ENCODE peak calls at places on chromosomes 2 and 18, in ten cellular contexts. L is HL-60; M is CD8-positive, alpha-beta T cell; O is endodermal cell; N is heart right ventricle; R is Panc1; J is cardiac muscle cell; I is CD4-positive, alpha-beta T cell; U is MM.1S; C is endothelial cell of umbilical vein. K is an unnamed sample.

GRCh38 chr18:44238449-44238848 is 442.2 kb upstream of the SETBP1 start:
- DNase-seq in L (no peak), M (no peak), O (no peak), N (no peak), R (no peak), J (no peak), I (no peak), U (no peak), C (no peak), K (no peak)

GRCh38 chr2:2831656-2832055 is 500.6 kb upstream of the MYT1L start:
- DNase-seq in L (no peak), M (peak; percentile 31), O (peak; percentile 66), N (no peak), R (no peak), J (no peak), I (no peak), U (no peak), C (no peak), K (no peak)

GRCh38 chr18:46711444-46711863 is 45.4 kb downstream of the ST8SIA5 start:
- DNase-seq in L (no peak), M (no peak), O (no peak), N (no peak), R (no peak), J (no peak), I (no peak), U (no peak), C (no peak), K (no peak)

GRCh38 chr2:85935746-85936208 is 47.0 kb upstream of the ST3GAL5 start:
- DNase-seq in L (no peak), M (no peak), O (peak; percentile 87), N (no peak), R (no peak), J (peak; percentile 75), I (no peak), U (no peak), C (peak; percentile 44), K (no peak)

GRCh38 chr2:189574793-189575475 is 5.7 kb downstream of the SLC40A1 start:
- DNase-seq in L (no peak), M (no peak), O (no peak), N (no peak), R (no peak), J (no peak), I (no peak), U (no peak), C (peak; percentile 80), K (no peak)

GRCh38 chr2:168753765-168754334 is 48.6 kb upstream of the NOSTRIN start:
- DNase-seq in L (no peak), M (no peak), O (no peak), N (no peak), R (no peak), J (no peak), I (no peak), U (no peak), C (no peak), K (no peak)

GRCh38 chr2:241062342-241063092 is 39.6 kb downstream of the MTERF4 start:
- DNase-seq in L (no peak), M (no peak), O (no peak), N (no peak), R (no peak), J (no peak), I (no peak), U (no peak), C (no peak), K (no peak)

GRCh38 chr2:216082805-216083204 is 1.1 kb downstream of the TMEM169 start:
- DNase-seq in L (peak; percentile 21), M (no peak), O (peak; percentile 64), N (no peak), R (no peak), J (peak; percentile 25), I (no peak), U (no peak), C (no peak), K (no peak)

GRCh38 chr18:36287653-36288052 is 9.9 kb upstream of the FHOD3 start:
- DNase-seq in L (no peak), M (no peak), O (no peak), N (no peak), R (no peak), J (no peak), I (no peak), U (no peak), C (no peak), K (no peak)

GRCh38 chr18:59823611-59824195 is 76.1 kb upstream of the PMAIP1 start:
- DNase-seq in L (peak; percentile 61), M (no peak), O (peak; percentile 96), N (no peak), R (peak; percentile 38), J (peak; percentile 87), I (no peak), U (peak; percentile 53), C (peak; percentile 51), K (peak; percentile 68)

GRCh38 chr18:1304392-1304992 is 399.8 kb downstream of the ADCYAP1 start:
- DNase-seq in L (no peak), M (no peak), O (no peak), N (no peak), R (no peak), J (no peak), I (no peak), U (no peak), C (no peak), K (no peak)

GRCh38 chr18:59751186-59751585 is 54.0 kb upstream of the CCBE1 start:
- DNase-seq in L (no peak), M (no peak), O (no peak), N (no peak), R (no peak), J (no peak), I (no peak), U (no peak), C (no peak), K (no peak)

GRCh38 chr2:228329279-228329678 is 147.8 kb upstream of the SPHKAP start:
- DNase-seq in L (no peak), M (no peak), O (no peak), N (peak; percentile 28), R (no peak), J (no peak), I (no peak), U (no peak), C (no peak), K (no peak)

DNA sequence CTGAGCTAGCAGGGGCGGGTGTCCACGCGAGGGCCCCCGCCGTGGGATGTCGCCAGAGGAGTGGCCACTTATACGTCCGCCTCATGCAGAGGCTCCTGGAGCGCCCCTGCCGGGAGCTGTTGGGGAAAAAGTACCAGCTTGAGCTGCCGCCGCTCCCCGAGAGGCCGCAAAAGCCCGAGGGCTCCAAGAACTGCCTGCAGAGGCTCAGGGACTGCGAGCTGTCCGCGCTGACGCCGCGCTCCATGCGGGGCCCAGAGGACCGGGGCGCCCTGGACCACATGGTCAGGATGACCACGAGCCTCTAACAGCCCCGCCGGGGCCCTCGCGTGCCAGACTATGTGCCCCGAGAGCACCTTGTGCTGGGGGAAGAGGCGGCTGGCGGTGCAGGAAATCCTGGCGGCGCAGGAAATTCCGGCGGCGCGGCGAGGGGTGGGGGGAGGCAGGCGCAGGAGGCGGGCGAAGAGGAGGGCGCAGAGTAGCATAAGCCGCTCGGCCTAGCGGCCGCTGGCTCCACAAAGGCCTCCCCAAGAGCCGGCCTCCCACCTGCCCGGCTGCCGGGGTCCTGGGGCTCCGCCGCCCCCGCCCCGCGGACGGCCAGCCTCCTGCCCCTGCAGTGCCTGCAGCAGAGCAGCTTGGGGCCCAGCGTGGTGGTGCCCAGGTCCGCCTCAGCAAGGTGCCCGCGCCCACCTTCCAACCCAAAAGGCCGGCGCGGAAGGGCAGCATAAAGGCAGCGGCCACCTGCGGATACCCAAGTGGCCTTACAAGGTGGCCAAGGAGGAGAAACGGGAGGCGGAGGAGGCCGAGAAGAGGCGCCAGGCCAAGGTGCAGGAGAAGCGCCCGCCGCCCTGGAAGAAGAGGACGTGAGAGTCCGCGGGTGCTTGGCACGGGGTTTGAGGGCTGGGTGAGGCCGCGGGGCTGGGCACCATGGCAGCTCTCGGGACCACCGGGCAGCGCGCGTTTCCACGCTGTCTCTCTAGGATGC is 42.1 kb upstream of the TRIM43B start:
- DNase-seq in L (no peak), M (peak; percentile 74), O (no peak), N (peak; percentile 81), R (no peak), J (peak; percentile 80), I (peak; percentile 18), U (peak; percentile 82), C (peak; percentile 64), K (peak; percentile 16)
- H3K27ac ChIP-seq in L (no peak overlapping the region), M (no peak overlapping the region), O (no peak overlapping the region), N (peak overlapping the region; percentile 88), R (peak overlapping the region; percentile 88), J (no peak overlapping the region), I (no peak overlapping the region), U (peak overlapping the region; percentile 64), C (peak overlapping the region; percentile 69), K (peak overlapping the region; percentile 70)

DNA sequence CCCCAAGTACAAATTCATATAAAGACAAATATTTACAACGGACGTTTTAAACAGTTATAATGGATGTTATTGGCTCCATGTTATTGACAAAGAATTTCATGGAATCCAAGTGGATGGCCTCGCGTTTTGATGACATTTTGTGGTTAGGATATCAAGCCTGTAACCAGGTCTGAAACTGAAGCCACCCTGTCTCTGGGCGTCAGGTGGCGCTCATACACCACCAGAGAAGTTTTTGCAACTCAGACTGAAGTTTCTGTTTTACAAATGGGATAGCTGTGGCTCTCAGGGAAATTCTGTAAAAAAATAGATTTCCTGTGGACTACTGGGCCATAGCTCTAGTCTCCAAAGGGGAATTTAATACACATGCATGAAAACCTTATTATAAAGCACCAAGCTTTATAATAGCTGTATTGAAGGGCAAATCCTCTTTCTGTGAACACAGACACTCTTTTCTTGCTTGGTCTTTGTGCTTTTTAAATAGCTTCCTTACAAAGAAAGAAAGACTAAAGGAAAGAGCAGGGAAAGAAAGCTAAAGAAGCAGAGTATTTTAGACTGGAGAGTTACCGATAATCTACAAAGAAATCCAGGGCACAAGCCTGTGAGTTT is 86.7 kb downstream of the C18orf54 start:
- DNase-seq in L (peak; percentile 54), M (no peak), O (peak; percentile 92), N (peak; percentile 19), R (peak; percentile 41), J (peak; percentile 78), I (no peak), U (peak; percentile 61), C (peak; percentile 66), K (peak; percentile 27)
- TF ChIP-seq CTCF in L (peak; percentile 82), M (peak; percentile 18), O (peak; percentile 98), N (peak; percentile 77), R (peak; percentile 70), J (peak; percentile 87), I (no peak), U (peak; percentile 88), C (peak; percentile 59), K (peak; percentile 80)

GRCh38 chr2:31986906-31987305 is 23.9 kb downstream of the MEMO1 start:
- DNase-seq in L (no peak), M (no peak), O (no peak), N (no peak), R (no peak), J (no peak), I (no peak), U (no peak), C (no peak), K (no peak)
- H3K27ac ChIP-seq in L (no peak overlapping the region), M (no peak overlapping the region), O (no peak overlapping the region), N (peak overlapping the region; percentile 22), R (no peak overlapping the region), J (no peak overlapping the region), I (no peak overlapping the region), U (no peak overlapping the region), C (no peak overlapping the region), K (no peak overlapping the region)

DNA sequence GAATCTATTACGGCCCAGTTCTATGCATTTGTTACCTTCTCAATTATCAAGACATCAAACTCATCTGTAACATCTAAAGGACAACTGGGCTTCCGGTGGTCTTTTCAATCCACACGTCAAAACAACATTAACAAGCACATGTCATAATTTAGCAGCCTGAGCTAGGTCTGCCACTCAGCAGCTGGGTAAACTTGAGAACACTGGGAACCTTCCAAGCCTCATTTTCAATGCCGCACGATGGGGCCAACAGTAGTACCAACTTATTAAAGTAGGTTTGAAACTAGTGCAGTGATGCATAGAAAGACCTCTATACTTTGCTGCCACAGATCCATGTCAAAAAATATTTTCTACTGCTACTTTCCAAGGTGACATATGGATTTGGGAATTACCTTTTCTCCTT is 60.4 kb downstream of the COL4A4 start:
- DNase-seq in L (no peak), M (no peak), O (no peak), N (no peak), R (no peak), J (no peak), I (no peak), U (no peak), C (no peak), K (no peak)
- TF ChIP-seq CTCF in L (no peak), M (no peak), O (no peak), N (no peak), R (no peak), J (no peak), I (no peak), U (no peak), C (no peak), K (no peak)

K was measured in AG04450.